ENCODE peak calls at places on chromosome 9, in four cellular contexts. D is endothelial cell, I is IMR-90, E is AG04450. L is an unnamed sample.

GRCh38 chr9:28120241-28121025 is 547.2 kb upstream of the C9orf72 start:
- DNase-seq in D (no peak), I (no peak), E (no peak), L (no peak)

GRCh38 chr9:128139621-128140020 is 9.6 kb upstream of the LCN2 start:
- DNase-seq in D (no peak), I (no peak), E (no peak), L (no peak)

GRCh38 chr9:82776508-82776907 is 286.4 kb downstream of the RASEF start:
- DNase-seq in D (no peak), I (no peak), E (no peak), L (no peak)

GRCh38 chr9:38096238-38096805 is 27.3 kb upstream of the SHB start:
- DNase-seq in D (no peak), I (no peak), E (no peak), L (peak)

GRCh38 chr9:101354765-101355708 is 29.8 kb downstream of the BAAT start:
- DNase-seq in D (no peak), I (no peak), E (no peak), L (no peak)

GRCh38 chr9:125484632-125485282 is 222.3 kb downstream of the MAPKAP1 start:
- DNase-seq in D (no peak), I (peak), E (peak), L (no peak)

GRCh38 chr9:110249639-110250038 is 6.7 kb downstream of the TXN start:
- DNase-seq in D (no peak), I (no peak), E (no peak), L (no peak)

GRCh38 chr9:95131023-95131943 is 186.2 kb downstream of the FANCC start:
- DNase-seq in D (peak), I (peak), E (peak), L (no peak)

GRCh38 chr9:122109035-122109813 is 16.1 kb upstream of the TTLL11 start:
- DNase-seq in D (no peak), I (no peak), E (no peak), L (no peak)

GRCh38 chr9:94554439-94555331 is at the start of gene PCAT7:
- DNase-seq in D (peak), I (no peak), E (no peak), L (peak)

GRCh38 chr9:116027511-116027910 is 126.1 kb upstream of the PAPPA start:
- DNase-seq in D (no peak), I (peak), E (peak), L (no peak)

DNA sequence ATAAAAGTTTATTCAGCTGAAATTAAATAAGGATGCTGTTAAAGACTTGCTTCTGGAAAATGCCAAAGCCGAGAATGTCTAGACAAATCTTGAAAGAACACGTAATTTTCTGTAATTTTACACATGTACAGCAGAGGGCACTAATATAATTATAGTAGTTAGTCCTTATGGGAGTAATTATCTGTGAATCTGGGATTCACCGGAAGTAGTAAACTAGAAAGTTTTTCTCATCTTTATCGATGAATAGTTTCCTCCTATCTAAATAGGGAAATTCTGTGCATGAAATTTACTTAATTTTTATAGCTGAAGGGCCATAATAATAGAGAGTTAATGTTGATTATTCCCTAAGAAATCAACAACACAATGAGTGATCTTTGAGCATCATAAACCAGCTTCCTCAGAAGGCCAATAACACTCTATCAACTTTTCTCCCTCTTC is 18.4 kb upstream of the CNTLN start:
- DNase-seq in D (no peak), I (peak), E (no peak), L (no peak)
- TF ChIP-seq CTCF in D (peak), I (peak), E (peak), L (peak)

GRCh38 chr9:114336699-114337395 is 7.2 kb downstream of the ORM2 start:
- DNase-seq in D (no peak), I (no peak), E (no peak), L (no peak)

GRCh38 chr9:114341991-114342390 is 12.3 kb downstream of the ORM2 start:
- DNase-seq in D (no peak), I (no peak), E (no peak), L (no peak)

GRCh38 chr9:114341152-114341830 is 11.6 kb downstream of the ORM2 start:
- DNase-seq in D (no peak), I (no peak), E (no peak), L (no peak)

GRCh38 chr9:114338187-114338586 is 8.5 kb downstream of the ORM2 start:
- DNase-seq in D (no peak), I (no peak), E (no peak), L (no peak)

DNA sequence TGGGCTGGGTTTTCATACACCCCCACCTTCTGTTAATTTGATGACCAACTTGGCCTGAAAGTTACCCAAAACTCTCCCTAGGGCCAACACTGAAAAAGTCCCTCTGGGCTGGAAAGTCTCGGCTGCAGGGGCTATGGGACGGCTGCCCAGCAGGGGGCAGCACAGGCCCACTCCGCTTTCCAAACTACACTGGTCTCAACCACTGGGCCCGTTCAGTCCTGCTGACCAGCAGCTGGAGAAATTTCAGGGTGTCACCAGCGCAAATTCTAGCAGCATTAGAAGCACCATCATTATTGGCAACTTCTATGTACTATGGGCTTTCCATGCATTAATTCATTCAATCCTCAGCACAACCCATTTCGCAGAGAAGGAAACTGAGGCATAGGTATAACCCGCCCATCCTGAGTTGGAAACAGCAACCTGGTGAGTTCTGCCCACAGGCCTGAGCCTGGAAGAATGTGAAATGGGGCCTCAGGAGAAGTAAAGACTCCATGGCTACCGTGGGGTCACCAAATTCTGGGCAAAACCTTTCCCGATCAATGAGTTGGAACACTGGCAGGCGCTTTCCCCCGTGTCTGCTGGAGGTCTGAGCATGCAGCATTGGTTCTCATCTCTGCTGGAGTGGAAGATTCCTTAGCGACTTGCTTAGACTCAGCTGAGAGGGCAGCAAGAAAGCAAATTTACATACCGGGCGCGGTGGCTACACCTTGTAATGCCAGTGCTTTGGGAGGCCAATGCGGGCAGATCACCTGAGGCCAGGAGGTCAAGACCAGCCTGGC is 9.7 kb downstream of the ORM2 start:
- DNase-seq in D (peak), I (peak), E (no peak), L (no peak)
- TF ChIP-seq CTCF in D (peak), I (peak), E (peak), L (peak)

DNA sequence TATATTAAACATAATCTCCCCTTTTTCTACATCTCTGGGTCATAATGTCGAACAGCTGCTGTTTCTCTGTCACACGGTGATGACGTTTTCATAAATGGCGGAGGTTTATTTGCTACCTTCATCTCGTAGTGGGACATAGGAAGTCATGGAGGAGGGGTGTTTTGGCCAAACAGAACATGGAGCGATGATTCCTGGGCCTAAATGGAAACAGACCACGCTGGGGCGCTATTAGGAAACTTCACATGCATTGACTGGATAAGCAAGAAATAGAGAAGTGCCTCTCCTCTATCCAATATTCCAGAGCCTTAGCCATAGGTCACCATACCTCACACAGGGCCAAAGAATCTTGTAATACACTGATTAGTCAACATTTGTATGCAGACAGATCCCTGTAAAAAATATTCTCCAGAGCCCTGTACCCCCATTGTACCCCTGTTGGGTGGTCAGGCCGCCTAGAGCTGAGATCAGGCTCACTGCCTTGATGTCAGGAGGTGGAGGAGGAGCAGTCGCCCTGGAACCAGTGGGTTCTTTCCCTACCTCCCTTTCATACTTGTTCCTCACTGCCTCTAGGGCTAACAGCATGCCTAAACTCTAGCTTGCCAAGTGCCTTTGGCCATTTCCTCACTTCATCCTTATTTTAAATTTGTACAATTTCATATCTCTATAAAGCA is 77.8 kb upstream of the SPIN1 start:
- DNase-seq in D (peak), I (peak), E (no peak), L (no peak)
- TF ChIP-seq CTCF in D (no peak), I (no peak), E (no peak), L (no peak)

DNA sequence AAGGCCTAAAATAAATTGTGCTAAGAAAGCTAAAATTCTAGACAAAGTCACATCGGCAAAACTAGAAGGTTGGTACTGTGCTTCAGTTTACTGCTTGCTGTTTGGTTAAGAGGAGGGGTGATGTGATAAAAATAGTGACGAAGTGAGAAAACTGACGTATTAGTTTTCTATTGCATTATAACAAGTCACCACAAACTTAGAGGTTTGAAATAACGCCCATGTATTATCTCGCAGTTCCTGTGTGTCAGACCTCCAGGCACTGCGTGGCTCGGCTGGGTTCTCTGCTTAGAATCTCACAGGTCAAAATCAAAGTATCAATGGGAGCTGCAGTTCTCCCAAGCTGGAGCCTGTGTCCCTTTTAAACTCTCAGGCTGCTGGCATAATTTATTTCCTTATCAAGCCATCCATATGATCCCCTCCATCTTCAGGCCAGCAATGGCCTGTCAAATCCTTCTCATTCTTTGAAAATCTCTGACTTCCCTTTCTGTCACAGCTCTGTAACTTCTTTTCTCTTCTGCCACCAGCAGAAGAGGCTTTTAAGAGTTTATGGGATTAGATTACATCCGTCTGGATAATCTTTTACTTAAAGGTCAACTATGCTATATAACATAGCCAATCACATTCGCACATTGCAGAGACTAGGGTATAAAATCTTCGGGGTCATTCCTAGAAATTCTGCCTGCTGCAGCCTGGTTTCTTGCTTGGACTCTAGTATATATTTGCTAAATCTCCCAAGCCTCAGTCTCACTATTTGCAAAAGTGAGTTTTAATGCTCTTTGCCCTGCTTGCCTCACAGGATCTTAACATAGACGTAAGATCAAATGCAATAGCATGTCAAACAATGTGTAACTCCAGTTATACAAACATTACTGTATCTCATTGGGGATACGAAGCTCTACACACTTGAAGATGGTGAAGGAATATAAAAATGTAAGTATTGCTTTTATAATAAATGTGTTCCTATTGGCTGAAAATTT is 104.1 kb upstream of the CDKN2B start:
- DNase-seq in D (no peak), I (no peak), E (no peak), L (no peak)
- TF ChIP-seq CTCF in D (no peak), I (no peak), E (no peak), L (no peak)

GRCh38 chr9:120713257-120714087 is 798 bp downstream of the MEGF9 start:
- DNase-seq in D (peak), I (no peak), E (no peak), L (no peak)
- TF ChIP-seq CTCF in D (peak), I (no peak), E (no peak), L (peak)

DNA sequence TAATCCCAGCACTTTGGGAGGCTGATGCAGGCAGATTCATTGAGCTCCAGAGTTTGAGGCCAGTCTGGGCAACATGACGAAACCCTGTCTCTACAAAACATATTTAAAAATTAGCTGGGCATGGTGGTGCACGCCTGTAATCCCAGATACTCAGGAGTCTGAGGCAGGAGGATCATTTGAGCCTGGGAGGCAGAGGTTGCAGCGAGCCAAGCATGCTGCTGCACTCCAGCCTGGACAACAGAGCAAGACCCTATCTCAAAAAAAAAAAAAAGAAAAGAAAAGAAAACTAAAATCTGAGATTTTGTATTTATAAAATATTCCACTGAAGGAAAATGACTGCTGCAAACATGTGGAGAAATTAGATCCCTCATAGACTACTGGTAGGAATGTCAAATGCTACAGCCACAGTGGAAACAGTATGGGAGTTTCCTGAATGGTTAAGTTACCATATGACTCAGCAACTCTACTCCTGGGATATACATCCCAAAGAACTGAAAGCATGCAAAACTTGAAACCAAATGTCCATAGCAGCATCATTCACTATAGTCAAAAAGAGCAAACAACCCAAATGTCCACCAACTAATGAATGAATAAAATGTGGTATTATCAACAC is 106.1 kb downstream of the UBAP2 start:
- DNase-seq in D (no peak), I (peak), E (peak), L (no peak)
- TF ChIP-seq CTCF in D (no peak), I (peak), E (peak), L (no peak)